ENCODE peak calls at places on chromosomes 16 and 17, in four cellular contexts. P, B, F and Z are unnamed samples.

GRCh38 chr17:58238147-58238634 is at the start of gene LPO:
- DNase-seq in B (no peak), P (no peak), F (no peak), Z (no peak)

GRCh38 chr17:78667741-78668640 is 90.8 kb upstream of the DNAH17 start:
- DNase-seq in P (no peak), F (no peak), B (no peak), Z (no peak)

GRCh38 chr17:38600906-38601305 is 4.8 kb downstream of the SRCIN1 start:
- DNase-seq in F (no peak), B (no peak), P (no peak), Z (no peak)

GRCh38 chr17:16427020-16427419 is 11.6 kb downstream of the TRPV2 start:
- DNase-seq in B (no peak), P (no peak), F (no peak), Z (no peak)

GRCh38 chr17:43363926-43364285 is 34.9 kb upstream of the ARL4D start:
- DNase-seq in P (no peak), B (no peak), F (no peak), Z (no peak)

GRCh38 chr16:75527825-75528299 is 8.0 kb downstream of the CHST5 start:
- DNase-seq in B (no peak), F (no peak), P (no peak), Z (no peak)

GRCh38 chr17:35555695-35556094 is 4.9 kb downstream of the SLFN14 start:
- DNase-seq in B (no peak), F (peak), P (no peak), Z (no peak)

GRCh38 chr16:80016689-80017088 is 416.2 kb upstream of the MAF start:
- DNase-seq in P (no peak), B (no peak), F (no peak), Z (no peak)

GRCh38 chr16:19860146-19861030 is 24.3 kb downstream of the GPRC5B start:
- DNase-seq in P (no peak), B (no peak), F (peak), Z (no peak)

GRCh38 chr16:54477766-54478165 is 191.2 kb upstream of the IRX3 start:
- DNase-seq in B (no peak), F (no peak), P (no peak), Z (no peak)

GRCh38 chr16:89349947-89350633 is 132.6 kb downstream of the ZNF778 start:
- DNase-seq in P (no peak), F (no peak), B (no peak), Z (no peak)

GRCh38 chr17:36544049-36544319 is 735 bp upstream of the GGNBP2 start:
- DNase-seq in F (peak), P (peak), B (no peak), Z (no peak)

GRCh38 chr16:46884513-46885293 is 541 bp downstream of the GPT2 start:
- DNase-seq in F (no peak), B (no peak), P (peak), Z (no peak)

GRCh38 chr17:17900615-17901520 is 64.1 kb upstream of the SREBF1 start:
- DNase-seq in F (peak), B (peak), P (peak), Z (no peak)

GRCh38 chr17:18225562-18226283 is at the start of gene LLGL1:
- DNase-seq in F (no peak), P (no peak), B (no peak), Z (peak)

GRCh38 chr17:67393809-67394418 is 16.8 kb downstream of the PITPNC1 start:
- DNase-seq in P (no peak), B (no peak), F (no peak), Z (no peak)

GRCh38 chr16:67544844-67545664 is 16.4 kb downstream of the RIPOR1 start:
- DNase-seq in B (no peak), P (no peak), F (no peak), Z (no peak)

GRCh38 chr16:58148099-58148498 is 18.9 kb upstream of the CFAP20 start:
- DNase-seq in B (no peak), P (no peak), F (no peak), Z (no peak)

GRCh38 chr16:88526906-88527185 is 43.4 kb upstream of the ZC3H18 start:
- DNase-seq in B (no peak), P (peak), F (no peak), Z (no peak)

GRCh38 chr16:28263305-28263704 is 29.0 kb upstream of the SBK1 start:
- DNase-seq in B (no peak), P (no peak), F (no peak), Z (no peak)

GRCh38 chr16:60553316-60553801 is 1482.9 kb downstream of the CDH8 start:
- DNase-seq in B (no peak), P (no peak), F (no peak), Z (no peak)

GRCh38 chr16:60564588-60564987 is 1471.7 kb downstream of the CDH8 start:
- DNase-seq in P (no peak), B (no peak), F (no peak), Z (no peak)

DNA sequence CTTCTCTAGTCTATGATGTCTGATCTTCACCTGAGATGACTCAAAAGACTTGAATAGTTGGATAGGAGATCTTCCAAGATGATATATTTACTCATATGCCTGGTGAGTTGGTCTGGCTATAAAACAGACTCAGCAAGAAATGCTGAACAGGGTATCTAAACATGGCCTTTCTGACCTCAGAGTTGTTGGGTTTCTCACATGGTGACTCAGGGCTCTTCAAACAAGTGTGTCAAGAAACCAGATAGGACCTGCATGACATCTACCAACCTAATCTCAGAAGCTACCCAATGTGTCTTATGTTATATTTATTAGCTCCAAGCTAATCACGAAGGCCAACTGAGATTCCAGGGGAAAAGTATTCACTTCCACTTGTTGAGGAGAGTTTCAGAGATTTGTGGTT is 1477.3 kb downstream of the CDH8 start:
- DNase-seq in F (no peak), P (no peak), B (no peak), Z (no peak)
- H3K4me3 ChIP-seq in F (no peak), P (no peak), B (no peak), Z (no peak)

DNA sequence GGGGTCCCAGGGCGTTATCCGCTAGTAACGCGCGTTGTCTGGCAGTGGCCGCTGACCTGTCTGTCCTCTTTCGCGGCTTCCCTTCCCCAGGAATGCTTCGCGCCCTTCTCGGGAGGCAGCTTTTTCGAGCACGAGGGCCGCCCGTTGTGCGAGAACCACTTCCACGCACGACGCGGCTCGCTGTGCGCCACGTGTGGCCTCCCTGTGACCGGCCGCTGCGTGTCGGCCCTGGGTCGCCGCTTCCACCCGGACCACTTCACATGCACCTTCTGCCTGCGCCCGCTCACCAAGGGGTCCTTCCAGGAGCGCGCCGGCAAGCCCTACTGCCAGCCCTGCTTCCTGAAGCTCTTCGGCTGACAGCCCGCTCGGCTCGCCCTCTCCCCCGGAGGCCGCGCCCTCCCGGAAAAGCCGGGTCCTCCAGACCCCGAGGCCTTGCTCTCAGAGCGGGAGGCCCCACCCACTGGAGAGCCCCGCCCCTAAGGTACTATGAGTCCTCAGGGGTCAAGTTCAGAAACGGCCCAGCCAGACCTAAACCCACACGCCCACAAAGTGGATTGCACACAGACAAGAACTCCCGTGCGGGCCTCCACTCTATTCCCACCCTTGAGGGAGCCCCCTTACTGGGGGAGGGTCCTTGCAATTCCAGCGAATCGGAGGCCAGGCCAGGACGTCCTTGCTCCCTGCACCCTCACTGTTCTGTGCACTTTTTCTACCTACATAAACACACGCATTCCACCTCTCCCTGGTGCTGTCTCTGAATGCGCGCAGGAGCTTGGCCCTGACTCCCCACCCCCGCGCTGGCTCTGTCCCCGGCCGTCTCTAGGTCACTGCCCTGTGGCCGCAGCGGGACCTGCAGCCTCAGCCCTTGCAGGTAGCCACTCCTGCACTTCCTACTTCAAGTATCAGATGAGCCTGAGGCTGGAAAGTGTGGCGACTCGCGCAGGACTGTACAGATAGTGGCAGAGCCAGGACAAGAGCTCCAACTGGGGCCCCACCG is 5.4 kb upstream of the SLC5A2 start:
- DNase-seq in B (peak), F (no peak), P (no peak), Z (peak)
- H3K4me3 ChIP-seq in B (peak), F (no peak), P (no peak), Z (peak)

GRCh38 chr17:2401426-2402221 is 764 bp upstream of the MNT start:
- DNase-seq in P (peak), F (peak), B (peak), Z (peak)

GRCh38 chr17:2405247-2405926 is 4.5 kb upstream of the MNT start:
- DNase-seq in P (no peak), F (peak), B (no peak), Z (no peak)

GRCh38 chr17:2402517-2402916 is 1.7 kb upstream of the MNT start:
- DNase-seq in B (no peak), F (no peak), P (no peak), Z (no peak)

GRCh38 chr17:2400877-2401425 is at the start of gene MNT:
- DNase-seq in F (peak), P (peak), B (peak), Z (peak)

GRCh38 chr17:2403044-2403443 is 2.2 kb upstream of the MNT start:
- DNase-seq in B (no peak), P (no peak), F (no peak), Z (no peak)
- H3K4me3 ChIP-seq in B (no peak), P (no peak), F (no peak), Z (no peak)

GRCh38 chr17:72117470-72117747 is 3.4 kb upstream of the SOX9 start:
- DNase-seq in B (no peak), F (no peak), P (no peak), Z (no peak)
- H3K4me3 ChIP-seq in B (no peak), F (no peak), P (no peak), Z (no peak)

DNA sequence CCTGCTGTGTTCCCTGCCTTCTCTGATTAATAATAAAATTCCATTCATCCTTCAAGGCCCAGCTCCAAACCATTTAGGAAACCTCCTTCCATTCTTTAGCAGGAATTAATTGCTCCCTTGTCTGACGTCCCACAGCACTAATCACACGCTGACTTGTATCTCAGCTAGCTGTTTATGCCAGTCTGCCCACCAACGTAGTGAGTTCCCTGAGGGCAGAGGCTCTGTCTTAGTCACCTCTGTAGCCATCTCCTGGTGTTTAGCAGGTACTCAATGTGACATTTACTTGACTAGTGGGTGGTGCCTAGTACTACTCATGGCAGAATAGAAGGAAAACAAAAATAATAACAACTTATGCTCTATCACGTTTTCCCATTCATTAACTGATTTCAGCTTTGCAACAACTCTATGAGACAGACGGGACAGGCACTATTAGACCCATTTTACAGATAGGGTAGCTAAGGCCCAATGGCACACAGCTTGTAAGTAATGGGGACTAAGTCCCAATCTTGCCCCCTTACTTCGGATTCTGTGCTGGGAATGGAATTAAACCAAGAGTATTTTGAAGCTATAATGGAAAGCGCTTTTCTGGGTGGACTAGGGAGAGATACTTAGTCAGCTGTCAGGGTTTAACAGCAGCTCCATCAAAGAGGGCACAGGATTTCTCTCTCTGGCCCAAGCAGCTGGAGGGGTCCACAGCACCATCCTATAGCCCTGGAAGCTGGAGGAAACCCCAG is 931 bp upstream of the WIPF2 start:
- DNase-seq in B (no peak), F (no peak), P (no peak), Z (no peak)
- H3K4me3 ChIP-seq in B (no peak), F (no peak), P (peak), Z (peak)

GRCh38 chr17:55845385-55845784 is 94.5 kb downstream of the PCTP start:
- DNase-seq in P (peak), B (peak), F (no peak), Z (no peak)
- H3K4me3 ChIP-seq in P (peak), B (no peak), F (no peak), Z (no peak)

DNA sequence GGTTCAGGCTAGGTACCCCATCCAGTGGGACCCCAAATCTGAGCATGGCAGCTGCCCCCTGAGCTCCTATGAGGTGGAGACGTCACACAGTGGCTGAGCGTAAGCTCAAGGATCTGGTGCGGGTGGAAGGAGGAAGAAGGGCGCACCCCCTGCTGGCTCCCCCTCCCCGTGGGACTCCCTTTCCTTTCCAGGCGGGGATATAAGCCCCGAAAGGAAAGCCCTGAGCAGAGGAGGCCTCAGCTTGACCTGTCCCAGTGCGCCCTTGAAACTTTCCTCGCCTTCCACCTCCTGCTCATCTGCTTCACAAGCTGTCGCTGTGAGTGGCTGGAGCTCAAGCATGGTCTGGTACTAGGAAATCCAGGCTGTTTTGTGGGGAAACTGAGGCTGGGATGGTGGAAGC is 92.4 kb upstream of the TMEM97 start:
- DNase-seq in P (no peak), B (no peak), F (no peak), Z (no peak)
- H3K4me3 ChIP-seq in P (no peak), B (no peak), F (no peak), Z (no peak)

GRCh38 chr17:77456271-77456950 is 315.6 kb downstream of the SEC14L1 start:
- DNase-seq in F (no peak), P (no peak), B (no peak), Z (peak)

GRCh38 chr17:77457572-77458201 is 316.9 kb downstream of the SEC14L1 start:
- DNase-seq in B (no peak), P (no peak), F (no peak), Z (no peak)

GRCh38 chr17:77459018-77459755 is 318.4 kb downstream of the SEC14L1 start:
- DNase-seq in P (no peak), B (no peak), F (no peak), Z (no peak)

GRCh38 chr17:77456951-77457548 is 316.3 kb downstream of the SEC14L1 start:
- DNase-seq in F (no peak), B (no peak), P (no peak), Z (no peak)

GRCh38 chr17:77458202-77459017 is 317.6 kb downstream of the SEC14L1 start:
- DNase-seq in B (no peak), F (no peak), P (no peak), Z (no peak)
- H3K4me3 ChIP-seq in B (no peak), F (no peak), P (no peak), Z (peak)

GRCh38 chr16:57013902-57014301 is 24.5 kb downstream of the NLRC5 start:
- DNase-seq in F (no peak), B (no peak), P (no peak), Z (no peak)
- H3K4me3 ChIP-seq in F (no peak), B (no peak), P (no peak), Z (peak)

DNA sequence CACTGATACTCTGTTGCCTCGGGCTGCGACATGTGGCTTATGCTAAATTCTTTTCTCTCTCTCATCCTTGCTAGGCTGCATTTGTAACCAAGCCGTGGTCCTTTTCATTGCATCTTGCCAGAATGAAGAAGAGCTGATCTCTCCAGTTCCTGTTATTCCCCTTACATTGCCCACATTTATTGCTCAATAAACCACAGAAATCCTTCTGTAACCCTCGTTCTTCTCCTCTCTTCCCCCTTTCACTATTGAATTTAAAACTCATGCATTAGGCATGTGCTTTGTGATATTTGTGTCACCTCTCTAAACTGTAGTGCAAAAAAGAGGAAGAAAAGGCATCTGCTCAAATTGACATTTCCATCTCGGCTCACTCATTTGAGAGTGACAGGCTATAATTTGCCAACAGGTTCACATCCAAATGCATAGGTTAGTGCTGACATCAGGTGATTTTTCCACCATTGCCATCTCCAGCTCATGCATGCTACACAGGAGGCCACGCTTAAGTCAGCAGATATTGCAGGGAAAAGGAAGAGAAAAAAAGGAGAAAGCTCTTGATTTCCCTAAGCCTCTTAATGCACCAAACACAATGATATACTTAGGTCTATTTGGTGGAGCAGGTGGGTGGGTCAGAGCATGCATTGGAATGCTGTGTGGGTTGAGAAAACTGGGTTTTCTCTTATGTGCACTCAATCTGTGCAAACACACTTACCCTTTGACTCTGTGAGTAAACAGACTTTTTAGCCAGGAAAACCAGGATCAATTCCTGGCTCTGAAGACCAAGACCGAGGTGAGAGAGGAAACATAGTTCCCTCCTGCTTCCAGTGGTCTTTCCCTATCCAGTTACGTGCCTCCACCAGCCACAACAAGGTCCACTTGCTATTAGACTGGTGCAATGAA is 642.7 kb downstream of the HS3ST4 start:
- DNase-seq in F (no peak), P (no peak), B (no peak), Z (no peak)
- H3K4me3 ChIP-seq in F (no peak), P (no peak), B (no peak), Z (no peak)